ENCODE peak calls at places on chromosomes 12 and 14, in six cellular contexts. One of them, this sample, is unnamed.
A peak's percentile ranks its signal among the peaks of the same experiment; 100 is the strongest.

GRCh38 chr12:50589650-50590435 is 85.1 kb downstream of the DIP2B start:
- DNase-seq in HS-5: peak; percentile 81
- DNase-seq in amniotic stem cell: peak; percentile 73
- DNase-seq in hepatic stellate cell: peak; percentile 45
- DNase-seq in activated CD8-positive, alpha-beta memory T cell treated with anti-CD3 and anti-CD28 coated beads for 24 hours: no peak
- DNase-seq in stimulated activated CD8-positive, alpha-beta memory T cell treated with anti-CD3 and anti-CD28 coated beads, Interleukin-15, amount 100 ng/mL, for 1 hour: no peak
- DNase-seq in this sample: no peak

GRCh38 chr12:19306366-19306765 is 132.9 kb upstream of the AEBP2 start:
- DNase-seq in HS-5: no peak
- DNase-seq in amniotic stem cell: no peak
- DNase-seq in activated CD8-positive, alpha-beta memory T cell treated with anti-CD3 and anti-CD28 coated beads for 24 hours: no peak
- DNase-seq in stimulated activated CD8-positive, alpha-beta memory T cell treated with anti-CD3 and anti-CD28 coated beads, Interleukin-15, amount 100 ng/mL, for 1 hour: no peak
- DNase-seq in hepatic stellate cell: no peak
- DNase-seq in this sample: no peak

GRCh38 chr14:77063581-77064289 is 34.3 kb upstream of the CIPC start:
- DNase-seq in stimulated activated CD8-positive, alpha-beta memory T cell treated with anti-CD3 and anti-CD28 coated beads, Interleukin-15, amount 100 ng/mL, for 1 hour: no peak
- DNase-seq in amniotic stem cell: no peak
- DNase-seq in HS-5: no peak
- DNase-seq in activated CD8-positive, alpha-beta memory T cell treated with anti-CD3 and anti-CD28 coated beads for 24 hours: no peak
- DNase-seq in hepatic stellate cell: no peak
- DNase-seq in this sample: no peak

GRCh38 chr12:70543444-70543843 is 93.8 kb downstream of the PTPRB start:
- DNase-seq in hepatic stellate cell: peak; percentile 65
- DNase-seq in HS-5: peak; percentile 96
- DNase-seq in activated CD8-positive, alpha-beta memory T cell treated with anti-CD3 and anti-CD28 coated beads for 24 hours: no peak
- DNase-seq in stimulated activated CD8-positive, alpha-beta memory T cell treated with anti-CD3 and anti-CD28 coated beads, Interleukin-15, amount 100 ng/mL, for 1 hour: no peak
- DNase-seq in amniotic stem cell: peak; percentile 38
- DNase-seq in this sample: no peak

GRCh38 chr12:108854055-108854452 is 3.3 kb downstream of the SSH1 start:
- DNase-seq in amniotic stem cell: peak; percentile 55
- DNase-seq in HS-5: peak; percentile 97
- DNase-seq in stimulated activated CD8-positive, alpha-beta memory T cell treated with anti-CD3 and anti-CD28 coated beads, Interleukin-15, amount 100 ng/mL, for 1 hour: no peak
- DNase-seq in hepatic stellate cell: no peak
- DNase-seq in activated CD8-positive, alpha-beta memory T cell treated with anti-CD3 and anti-CD28 coated beads for 24 hours: no peak
- DNase-seq in this sample: no peak

GRCh38 chr12:16300222-16300621 is 22.7 kb upstream of the SLC15A5 start:
- DNase-seq in stimulated activated CD8-positive, alpha-beta memory T cell treated with anti-CD3 and anti-CD28 coated beads, Interleukin-15, amount 100 ng/mL, for 1 hour: no peak
- DNase-seq in amniotic stem cell: no peak
- DNase-seq in HS-5: peak; percentile 10
- DNase-seq in activated CD8-positive, alpha-beta memory T cell treated with anti-CD3 and anti-CD28 coated beads for 24 hours: no peak
- DNase-seq in hepatic stellate cell: no peak
- DNase-seq in this sample: no peak

GRCh38 chr14:54737132-54737711 is 165.4 kb downstream of the GCH1 start:
- DNase-seq in hepatic stellate cell: peak; percentile 31
- DNase-seq in activated CD8-positive, alpha-beta memory T cell treated with anti-CD3 and anti-CD28 coated beads for 24 hours: peak; percentile 76
- DNase-seq in stimulated activated CD8-positive, alpha-beta memory T cell treated with anti-CD3 and anti-CD28 coated beads, Interleukin-15, amount 100 ng/mL, for 1 hour: no peak
- DNase-seq in HS-5: no peak
- DNase-seq in amniotic stem cell: no peak
- DNase-seq in this sample: no peak

GRCh38 chr14:85587152-85587697 is 57.3 kb downstream of the FLRT2 start:
- DNase-seq in activated CD8-positive, alpha-beta memory T cell treated with anti-CD3 and anti-CD28 coated beads for 24 hours: no peak
- DNase-seq in hepatic stellate cell: no peak
- DNase-seq in HS-5: no peak
- DNase-seq in amniotic stem cell: peak; percentile 63
- DNase-seq in stimulated activated CD8-positive, alpha-beta memory T cell treated with anti-CD3 and anti-CD28 coated beads, Interleukin-15, amount 100 ng/mL, for 1 hour: no peak
- DNase-seq in this sample: no peak

GRCh38 chr14:92409069-92409468 is 86.1 kb downstream of the SLC24A4 start:
- DNase-seq in hepatic stellate cell: no peak
- DNase-seq in amniotic stem cell: no peak
- DNase-seq in HS-5: no peak
- DNase-seq in activated CD8-positive, alpha-beta memory T cell treated with anti-CD3 and anti-CD28 coated beads for 24 hours: no peak
- DNase-seq in stimulated activated CD8-positive, alpha-beta memory T cell treated with anti-CD3 and anti-CD28 coated beads, Interleukin-15, amount 100 ng/mL, for 1 hour: no peak
- DNase-seq in this sample: no peak

GRCh38 chr12:57810450-57810849 is 8.1 kb downstream of the AVIL start:
- DNase-seq in activated CD8-positive, alpha-beta memory T cell treated with anti-CD3 and anti-CD28 coated beads for 24 hours: no peak
- DNase-seq in stimulated activated CD8-positive, alpha-beta memory T cell treated with anti-CD3 and anti-CD28 coated beads, Interleukin-15, amount 100 ng/mL, for 1 hour: no peak
- DNase-seq in hepatic stellate cell: no peak
- DNase-seq in amniotic stem cell: no peak
- DNase-seq in HS-5: peak; percentile 25
- DNase-seq in this sample: no peak

GRCh38 chr14:71592361-71592760 is 339.9 kb upstream of the RGS6 start:
- DNase-seq in hepatic stellate cell: no peak
- DNase-seq in HS-5: no peak
- DNase-seq in amniotic stem cell: no peak
- DNase-seq in activated CD8-positive, alpha-beta memory T cell treated with anti-CD3 and anti-CD28 coated beads for 24 hours: no peak
- DNase-seq in stimulated activated CD8-positive, alpha-beta memory T cell treated with anti-CD3 and anti-CD28 coated beads, Interleukin-15, amount 100 ng/mL, for 1 hour: no peak
- DNase-seq in this sample: no peak

GRCh38 chr12:30985814-30986452 is 59.4 kb downstream of the TSPAN11 start:
- DNase-seq in hepatic stellate cell: peak; percentile 79
- DNase-seq in HS-5: no peak
- DNase-seq in amniotic stem cell: peak; percentile 36
- DNase-seq in stimulated activated CD8-positive, alpha-beta memory T cell treated with anti-CD3 and anti-CD28 coated beads, Interleukin-15, amount 100 ng/mL, for 1 hour: no peak
- DNase-seq in activated CD8-positive, alpha-beta memory T cell treated with anti-CD3 and anti-CD28 coated beads for 24 hours: peak; percentile 61
- DNase-seq in this sample: no peak

GRCh38 chr12:80935076-80935475 is 2.7 kb downstream of the LIN7A start:
- DNase-seq in activated CD8-positive, alpha-beta memory T cell treated with anti-CD3 and anti-CD28 coated beads for 24 hours: no peak
- DNase-seq in hepatic stellate cell: no peak
- DNase-seq in HS-5: no peak
- DNase-seq in amniotic stem cell: no peak
- DNase-seq in stimulated activated CD8-positive, alpha-beta memory T cell treated with anti-CD3 and anti-CD28 coated beads, Interleukin-15, amount 100 ng/mL, for 1 hour: no peak
- DNase-seq in this sample: no peak

GRCh38 chr12:17992002-17992656 is 97.9 kb downstream of the RERGL start:
- DNase-seq in HS-5: peak; percentile 44
- DNase-seq in activated CD8-positive, alpha-beta memory T cell treated with anti-CD3 and anti-CD28 coated beads for 24 hours: no peak
- DNase-seq in stimulated activated CD8-positive, alpha-beta memory T cell treated with anti-CD3 and anti-CD28 coated beads, Interleukin-15, amount 100 ng/mL, for 1 hour: no peak
- DNase-seq in hepatic stellate cell: peak; percentile 1
- DNase-seq in amniotic stem cell: peak; percentile 39
- DNase-seq in this sample: peak; percentile 12

GRCh38 chr14:97266653-97267052 is 469.5 kb downstream of the VRK1 start:
- DNase-seq in HS-5: no peak
- DNase-seq in activated CD8-positive, alpha-beta memory T cell treated with anti-CD3 and anti-CD28 coated beads for 24 hours: no peak
- DNase-seq in stimulated activated CD8-positive, alpha-beta memory T cell treated with anti-CD3 and anti-CD28 coated beads, Interleukin-15, amount 100 ng/mL, for 1 hour: no peak
- DNase-seq in amniotic stem cell: no peak
- DNase-seq in hepatic stellate cell: no peak
- DNase-seq in this sample: no peak

GRCh38 chr12:105935981-105936380 is 202.8 kb downstream of the NUAK1 start:
- DNase-seq in stimulated activated CD8-positive, alpha-beta memory T cell treated with anti-CD3 and anti-CD28 coated beads, Interleukin-15, amount 100 ng/mL, for 1 hour: no peak
- DNase-seq in HS-5: no peak
- DNase-seq in hepatic stellate cell: no peak
- DNase-seq in activated CD8-positive, alpha-beta memory T cell treated with anti-CD3 and anti-CD28 coated beads for 24 hours: no peak
- DNase-seq in amniotic stem cell: no peak
- DNase-seq in this sample: no peak

GRCh38 chr12:22268406-22268805 is 66.1 kb downstream of the ST8SIA1 start:
- DNase-seq in hepatic stellate cell: no peak
- DNase-seq in amniotic stem cell: no peak
- DNase-seq in stimulated activated CD8-positive, alpha-beta memory T cell treated with anti-CD3 and anti-CD28 coated beads, Interleukin-15, amount 100 ng/mL, for 1 hour: no peak
- DNase-seq in HS-5: no peak
- DNase-seq in activated CD8-positive, alpha-beta memory T cell treated with anti-CD3 and anti-CD28 coated beads for 24 hours: no peak
- DNase-seq in this sample: no peak

GRCh38 chr14:68535404-68536024 is 257.4 kb downstream of the ZFP36L1 start:
- DNase-seq in activated CD8-positive, alpha-beta memory T cell treated with anti-CD3 and anti-CD28 coated beads for 24 hours: no peak
- DNase-seq in amniotic stem cell: peak; percentile 82
- DNase-seq in hepatic stellate cell: peak; percentile 67
- DNase-seq in stimulated activated CD8-positive, alpha-beta memory T cell treated with anti-CD3 and anti-CD28 coated beads, Interleukin-15, amount 100 ng/mL, for 1 hour: no peak
- DNase-seq in HS-5: peak; percentile 86
- DNase-seq in this sample: no peak

GRCh38 chr12:33223956-33224355 is 215.7 kb downstream of the SYT10 start:
- DNase-seq in stimulated activated CD8-positive, alpha-beta memory T cell treated with anti-CD3 and anti-CD28 coated beads, Interleukin-15, amount 100 ng/mL, for 1 hour: no peak
- DNase-seq in HS-5: no peak
- DNase-seq in hepatic stellate cell: no peak
- DNase-seq in activated CD8-positive, alpha-beta memory T cell treated with anti-CD3 and anti-CD28 coated beads for 24 hours: no peak
- DNase-seq in amniotic stem cell: no peak
- DNase-seq in this sample: no peak

GRCh38 chr12:104281636-104282035 is 21.9 kb upstream of the EID3 start:
- DNase-seq in hepatic stellate cell: no peak
- DNase-seq in stimulated activated CD8-positive, alpha-beta memory T cell treated with anti-CD3 and anti-CD28 coated beads, Interleukin-15, amount 100 ng/mL, for 1 hour: no peak
- DNase-seq in HS-5: peak; percentile 60
- DNase-seq in activated CD8-positive, alpha-beta memory T cell treated with anti-CD3 and anti-CD28 coated beads for 24 hours: no peak
- DNase-seq in amniotic stem cell: no peak
- DNase-seq in this sample: no peak

GRCh38 chr14:84927096-84927910 is 602.6 kb upstream of the FLRT2 start:
- DNase-seq in activated CD8-positive, alpha-beta memory T cell treated with anti-CD3 and anti-CD28 coated beads for 24 hours: no peak
- DNase-seq in amniotic stem cell: no peak
- DNase-seq in hepatic stellate cell: no peak
- DNase-seq in HS-5: no peak
- DNase-seq in stimulated activated CD8-positive, alpha-beta memory T cell treated with anti-CD3 and anti-CD28 coated beads, Interleukin-15, amount 100 ng/mL, for 1 hour: no peak
- DNase-seq in this sample: no peak

GRCh38 chr12:104733717-104734175 is 224.3 kb downstream of the SLC41A2 start:
- DNase-seq in activated CD8-positive, alpha-beta memory T cell treated with anti-CD3 and anti-CD28 coated beads for 24 hours: no peak
- DNase-seq in HS-5: no peak
- DNase-seq in hepatic stellate cell: no peak
- DNase-seq in amniotic stem cell: no peak
- DNase-seq in stimulated activated CD8-positive, alpha-beta memory T cell treated with anti-CD3 and anti-CD28 coated beads, Interleukin-15, amount 100 ng/mL, for 1 hour: no peak
- DNase-seq in this sample: no peak

GRCh38 chr14:102316746-102317563 is 2.6 kb upstream of the ZNF839 start:
- DNase-seq in amniotic stem cell: peak; percentile 77
- DNase-seq in hepatic stellate cell: peak; percentile 93
- DNase-seq in HS-5: peak; percentile 77
- DNase-seq in activated CD8-positive, alpha-beta memory T cell treated with anti-CD3 and anti-CD28 coated beads for 24 hours: peak; percentile 100
- DNase-seq in stimulated activated CD8-positive, alpha-beta memory T cell treated with anti-CD3 and anti-CD28 coated beads, Interleukin-15, amount 100 ng/mL, for 1 hour: peak; percentile 89
- DNase-seq in this sample: peak; percentile 55

GRCh38 chr14:42804146-42804545 is 1197.5 kb downstream of the LRFN5 start:
- DNase-seq in hepatic stellate cell: no peak
- DNase-seq in stimulated activated CD8-positive, alpha-beta memory T cell treated with anti-CD3 and anti-CD28 coated beads, Interleukin-15, amount 100 ng/mL, for 1 hour: no peak
- DNase-seq in HS-5: no peak
- DNase-seq in amniotic stem cell: no peak
- DNase-seq in activated CD8-positive, alpha-beta memory T cell treated with anti-CD3 and anti-CD28 coated beads for 24 hours: no peak
- DNase-seq in this sample: no peak

GRCh38 chr12:106362971-106363370 is 5.4 kb downstream of the POLR3B start:
- DNase-seq in hepatic stellate cell: no peak
- DNase-seq in HS-5: no peak
- DNase-seq in stimulated activated CD8-positive, alpha-beta memory T cell treated with anti-CD3 and anti-CD28 coated beads, Interleukin-15, amount 100 ng/mL, for 1 hour: no peak
- DNase-seq in amniotic stem cell: no peak
- DNase-seq in activated CD8-positive, alpha-beta memory T cell treated with anti-CD3 and anti-CD28 coated beads for 24 hours: no peak
- DNase-seq in this sample: no peak

GRCh38 chr14:67955241-67955640 is 135.7 kb downstream of the RAD51B start:
- DNase-seq in stimulated activated CD8-positive, alpha-beta memory T cell treated with anti-CD3 and anti-CD28 coated beads, Interleukin-15, amount 100 ng/mL, for 1 hour: no peak
- DNase-seq in activated CD8-positive, alpha-beta memory T cell treated with anti-CD3 and anti-CD28 coated beads for 24 hours: no peak
- DNase-seq in amniotic stem cell: no peak
- DNase-seq in HS-5: no peak
- DNase-seq in hepatic stellate cell: no peak
- DNase-seq in this sample: no peak

This sample was measured in NCI-H1048.